ENCODE peak calls at places on chromosomes 12 and 14, in four cellular contexts. One of them, this sample, is unnamed.

GRCh38 chr12:110379201-110379600 is 24.3 kb downstream of the ANAPC7 start:
- DNase-seq in non-pigmented ciliary epithelial cell: no peak
- DNase-seq in activated naive CD4-positive, alpha-beta T cell treated with anti-CD3 and anti-CD28 coated beads, Interleukin-2, amount 50 U/mL, for 16 hours: no peak
- DNase-seq in NCI-H2171: no peak
- DNase-seq in this sample: peak; percentile 27

GRCh38 chr14:24959791-24960331 is 90.1 kb downstream of the STXBP6 start:
- DNase-seq in non-pigmented ciliary epithelial cell: no peak
- DNase-seq in activated naive CD4-positive, alpha-beta T cell treated with anti-CD3 and anti-CD28 coated beads, Interleukin-2, amount 50 U/mL, for 16 hours: no peak
- DNase-seq in NCI-H2171: no peak
- DNase-seq in this sample: no peak

GRCh38 chr12:59403259-59403932 is 192.4 kb upstream of the SLC16A7 start:
- DNase-seq in non-pigmented ciliary epithelial cell: peak; percentile 45
- DNase-seq in activated naive CD4-positive, alpha-beta T cell treated with anti-CD3 and anti-CD28 coated beads, Interleukin-2, amount 50 U/mL, for 16 hours: peak; percentile 21
- DNase-seq in NCI-H2171: peak; percentile 25
- DNase-seq in this sample: peak; percentile 50

GRCh38 chr12:107126688-107127481 is 33.5 kb upstream of the CRY1 start:
- DNase-seq in non-pigmented ciliary epithelial cell: no peak
- DNase-seq in activated naive CD4-positive, alpha-beta T cell treated with anti-CD3 and anti-CD28 coated beads, Interleukin-2, amount 50 U/mL, for 16 hours: no peak
- DNase-seq in NCI-H2171: no peak
- DNase-seq in this sample: no peak

GRCh38 chr12:74752196-74752595 is 214.6 kb downstream of the ATXN7L3B start:
- DNase-seq in non-pigmented ciliary epithelial cell: no peak
- DNase-seq in activated naive CD4-positive, alpha-beta T cell treated with anti-CD3 and anti-CD28 coated beads, Interleukin-2, amount 50 U/mL, for 16 hours: no peak
- DNase-seq in NCI-H2171: no peak
- DNase-seq in this sample: no peak

GRCh38 chr12:112807452-112807851 is 15.9 kb downstream of the RPH3A start:
- DNase-seq in non-pigmented ciliary epithelial cell: no peak
- DNase-seq in activated naive CD4-positive, alpha-beta T cell treated with anti-CD3 and anti-CD28 coated beads, Interleukin-2, amount 50 U/mL, for 16 hours: no peak
- DNase-seq in NCI-H2171: no peak
- DNase-seq in this sample: no peak

GRCh38 chr12:51323317-51323960 is 535 bp downstream of the BIN2 start:
- DNase-seq in non-pigmented ciliary epithelial cell: no peak
- DNase-seq in activated naive CD4-positive, alpha-beta T cell treated with anti-CD3 and anti-CD28 coated beads, Interleukin-2, amount 50 U/mL, for 16 hours: peak; percentile 47
- DNase-seq in NCI-H2171: no peak
- DNase-seq in this sample: no peak

GRCh38 chr12:32198555-32198954 is 91.9 kb downstream of the BICD1 start:
- DNase-seq in non-pigmented ciliary epithelial cell: no peak
- DNase-seq in activated naive CD4-positive, alpha-beta T cell treated with anti-CD3 and anti-CD28 coated beads, Interleukin-2, amount 50 U/mL, for 16 hours: no peak
- DNase-seq in NCI-H2171: no peak
- DNase-seq in this sample: no peak

GRCh38 chr14:99590746-99591555 is 13.1 kb downstream of the CCDC85C start:
- DNase-seq in non-pigmented ciliary epithelial cell: no peak
- DNase-seq in activated naive CD4-positive, alpha-beta T cell treated with anti-CD3 and anti-CD28 coated beads, Interleukin-2, amount 50 U/mL, for 16 hours: no peak
- DNase-seq in NCI-H2171: no peak
- DNase-seq in this sample: no peak

GRCh38 chr14:73787760-73788508 is 63.7 kb upstream of the PTGR2 start:
- DNase-seq in non-pigmented ciliary epithelial cell: no peak
- DNase-seq in activated naive CD4-positive, alpha-beta T cell treated with anti-CD3 and anti-CD28 coated beads, Interleukin-2, amount 50 U/mL, for 16 hours: peak; percentile 45
- DNase-seq in NCI-H2171: no peak
- DNase-seq in this sample: no peak

GRCh38 chr14:91108941-91109611 is 4.8 kb upstream of the DGLUCY start:
- DNase-seq in non-pigmented ciliary epithelial cell: no peak
- DNase-seq in activated naive CD4-positive, alpha-beta T cell treated with anti-CD3 and anti-CD28 coated beads, Interleukin-2, amount 50 U/mL, for 16 hours: peak; percentile 28
- DNase-seq in NCI-H2171: no peak
- DNase-seq in this sample: no peak

GRCh38 chr12:113230315-113231274 is 9.3 kb downstream of the TPCN1 start:
- DNase-seq in non-pigmented ciliary epithelial cell: no peak
- DNase-seq in activated naive CD4-positive, alpha-beta T cell treated with anti-CD3 and anti-CD28 coated beads, Interleukin-2, amount 50 U/mL, for 16 hours: no peak
- DNase-seq in NCI-H2171: no peak
- DNase-seq in this sample: no peak

This sample was measured in BJ.